ENCODE peak calls at places on chromosomes 2 and 18, in nine cellular contexts. One of them, this sample, is unnamed. For H3K4me1, the result is how much of the 10 kb centered on the place peaks cover.

GRCh38 chr2:110114801-110115200 is 821 bp downstream of the MALL start:
- DNase-seq in spleen: no peak
- DNase-seq in GM23248: peak
- DNase-seq in endodermal cell: peak
- DNase-seq in lower lobe of right lung: peak
- DNase-seq in effector memory CD4-positive, alpha-beta T cell: no peak
- DNase-seq in astrocyte: no peak
- DNase-seq in HCT116: no peak
- DNase-seq in Panc1: no peak
- DNase-seq in this sample: no peak

GRCh38 chr2:201256001-201256544 is 4.3 kb upstream of the CASP8 start:
- DNase-seq in GM23248: no peak
- DNase-seq in Panc1: no peak
- DNase-seq in endodermal cell: peak
- DNase-seq in lower lobe of right lung: no peak
- DNase-seq in astrocyte: no peak
- DNase-seq in spleen: no peak
- DNase-seq in HCT116: no peak
- DNase-seq in effector memory CD4-positive, alpha-beta T cell: no peak
- DNase-seq in this sample: no peak

GRCh38 chr2:163664610-163665009 is 71.2 kb downstream of the FIGN start:
- DNase-seq in GM23248: peak
- DNase-seq in endodermal cell: no peak
- DNase-seq in lower lobe of right lung: no peak
- DNase-seq in effector memory CD4-positive, alpha-beta T cell: no peak
- DNase-seq in spleen: no peak
- DNase-seq in Panc1: no peak
- DNase-seq in astrocyte: peak
- DNase-seq in HCT116: no peak
- DNase-seq in this sample: no peak

GRCh38 chr18:32683044-32683443 is 89.8 kb downstream of the KLHL14 start:
- DNase-seq in astrocyte: no peak
- DNase-seq in spleen: no peak
- DNase-seq in GM23248: no peak
- DNase-seq in endodermal cell: no peak
- DNase-seq in HCT116: no peak
- DNase-seq in effector memory CD4-positive, alpha-beta T cell: no peak
- DNase-seq in Panc1: no peak
- DNase-seq in lower lobe of right lung: no peak
- DNase-seq in this sample: no peak

GRCh38 chr2:21812766-21813165 is 689.0 kb downstream of the TDRD15 start:
- DNase-seq in effector memory CD4-positive, alpha-beta T cell: no peak
- DNase-seq in Panc1: no peak
- DNase-seq in astrocyte: no peak
- DNase-seq in lower lobe of right lung: no peak
- DNase-seq in spleen: no peak
- DNase-seq in endodermal cell: peak
- DNase-seq in HCT116: no peak
- DNase-seq in GM23248: no peak
- DNase-seq in this sample: no peak

GRCh38 chr2:217162533-217162932 is 302.7 kb upstream of the TNP1 start:
- DNase-seq in astrocyte: peak
- DNase-seq in lower lobe of right lung: no peak
- DNase-seq in Panc1: no peak
- DNase-seq in GM23248: peak
- DNase-seq in spleen: no peak
- DNase-seq in effector memory CD4-positive, alpha-beta T cell: no peak
- DNase-seq in endodermal cell: no peak
- DNase-seq in HCT116: peak
- DNase-seq in this sample: no peak

GRCh38 chr2:157055660-157056199 is 201.8 kb upstream of the GALNT5 start:
- DNase-seq in endodermal cell: no peak
- DNase-seq in astrocyte: peak
- DNase-seq in GM23248: peak
- DNase-seq in spleen: no peak
- DNase-seq in HCT116: peak
- DNase-seq in effector memory CD4-positive, alpha-beta T cell: no peak
- DNase-seq in Panc1: no peak
- DNase-seq in lower lobe of right lung: no peak
- DNase-seq in this sample: no peak

GRCh38 chr2:70690846-70691245 is 77.2 kb downstream of the ADD2 start:
- DNase-seq in Panc1: no peak
- DNase-seq in lower lobe of right lung: no peak
- DNase-seq in GM23248: no peak
- DNase-seq in HCT116: no peak
- DNase-seq in endodermal cell: peak
- DNase-seq in spleen: peak
- DNase-seq in effector memory CD4-positive, alpha-beta T cell: no peak
- DNase-seq in astrocyte: no peak
- DNase-seq in this sample: no peak

GRCh38 chr18:74532511-74533025 is 1.7 kb upstream of the CNDP1 start:
- DNase-seq in endodermal cell: peak
- DNase-seq in Panc1: no peak
- DNase-seq in effector memory CD4-positive, alpha-beta T cell: no peak
- DNase-seq in spleen: peak
- DNase-seq in astrocyte: no peak
- DNase-seq in GM23248: no peak
- DNase-seq in lower lobe of right lung: no peak
- DNase-seq in HCT116: no peak
- DNase-seq in this sample: no peak

GRCh38 chr2:237700583-237701032 is 73.2 kb downstream of the LRRFIP1 start:
- DNase-seq in lower lobe of right lung: no peak
- DNase-seq in effector memory CD4-positive, alpha-beta T cell: peak
- DNase-seq in HCT116: no peak
- DNase-seq in astrocyte: peak
- DNase-seq in endodermal cell: no peak
- DNase-seq in Panc1: no peak
- DNase-seq in spleen: peak
- DNase-seq in GM23248: peak
- DNase-seq in this sample: peak
- H3K4me1 ChIP-seq in lower lobe of right lung: half or more
- H3K4me1 ChIP-seq in effector memory CD4-positive, alpha-beta T cell: half or more
- H3K4me1 ChIP-seq in HCT116: half or more
- H3K4me1 ChIP-seq in astrocyte: half or more
- H3K4me1 ChIP-seq in endodermal cell: under half
- H3K4me1 ChIP-seq in Panc1: half or more
- H3K4me1 ChIP-seq in spleen: half or more
- H3K4me1 ChIP-seq in GM23248: half or more
- H3K4me1 ChIP-seq in this sample: half or more

GRCh38 chr2:57181315-57182038 is 865.1 kb upstream of the VRK2 start:
- DNase-seq in spleen: no peak
- DNase-seq in effector memory CD4-positive, alpha-beta T cell: no peak
- DNase-seq in GM23248: peak
- DNase-seq in lower lobe of right lung: no peak
- DNase-seq in Panc1: no peak
- DNase-seq in HCT116: no peak
- DNase-seq in endodermal cell: no peak
- DNase-seq in astrocyte: no peak
- DNase-seq in this sample: no peak
- H3K27ac ChIP-seq in spleen: no peak
- H3K27ac ChIP-seq in effector memory CD4-positive, alpha-beta T cell: no peak
- H3K27ac ChIP-seq in GM23248: no peak
- H3K27ac ChIP-seq in lower lobe of right lung: no peak
- H3K27ac ChIP-seq in Panc1: no peak
- H3K27ac ChIP-seq in HCT116: no peak
- H3K27ac ChIP-seq in endodermal cell: no peak
- H3K27ac ChIP-seq in astrocyte: peak
- H3K27ac ChIP-seq in this sample: no peak

GRCh38 chr2:85161626-85161960 is 28.4 kb downstream of the TCF7L1 start:
- DNase-seq in HCT116: no peak
- DNase-seq in GM23248: peak
- DNase-seq in Panc1: no peak
- DNase-seq in endodermal cell: no peak
- DNase-seq in lower lobe of right lung: no peak
- DNase-seq in astrocyte: peak
- DNase-seq in effector memory CD4-positive, alpha-beta T cell: no peak
- DNase-seq in spleen: no peak
- DNase-seq in this sample: no peak
- H3K4me1 ChIP-seq in HCT116: under half
- H3K4me1 ChIP-seq in GM23248: under half
- H3K4me1 ChIP-seq in Panc1: under half
- H3K4me1 ChIP-seq in endodermal cell: under half
- H3K4me1 ChIP-seq in lower lobe of right lung: half or more
- H3K4me1 ChIP-seq in astrocyte: under half
- H3K4me1 ChIP-seq in effector memory CD4-positive, alpha-beta T cell: under half
- H3K4me1 ChIP-seq in spleen: under half
- H3K4me1 ChIP-seq in this sample: half or more

DNA sequence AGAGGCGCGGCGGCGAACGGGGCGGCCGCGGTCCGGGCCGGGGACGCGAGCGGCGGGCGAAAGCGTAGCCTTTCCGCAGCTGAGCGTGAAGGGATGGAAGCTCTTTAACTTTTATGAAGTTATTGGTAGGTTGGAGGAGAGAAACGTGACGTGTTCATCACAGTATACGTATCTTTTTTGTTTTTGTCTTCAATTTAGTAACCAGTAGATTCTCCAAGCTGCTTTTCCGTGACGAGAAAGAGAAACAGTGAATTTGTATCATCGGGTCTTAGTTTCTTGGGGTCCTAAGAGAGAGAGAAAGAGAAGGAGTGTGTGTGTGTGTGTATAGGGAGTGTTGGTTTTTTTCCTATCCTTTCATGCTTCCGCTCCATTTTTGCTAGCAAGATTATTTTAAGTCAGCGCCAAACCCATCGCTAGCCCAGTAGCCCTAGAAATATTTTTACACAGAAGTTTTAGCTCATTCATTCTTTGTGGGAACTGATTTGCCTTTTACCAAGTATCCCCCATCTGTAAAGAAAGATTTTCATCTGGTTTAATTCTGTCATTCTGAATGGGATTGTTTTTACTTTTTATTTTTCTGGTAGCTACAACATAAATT is 669 bp downstream of the ATG4B start:
- DNase-seq in GM23248: peak
- DNase-seq in endodermal cell: no peak
- DNase-seq in lower lobe of right lung: no peak
- DNase-seq in spleen: no peak
- DNase-seq in astrocyte: no peak
- DNase-seq in Panc1: no peak
- DNase-seq in HCT116: no peak
- DNase-seq in effector memory CD4-positive, alpha-beta T cell: no peak
- DNase-seq in this sample: no peak
- H3K27ac ChIP-seq in GM23248: peak
- H3K27ac ChIP-seq in endodermal cell: no peak
- H3K27ac ChIP-seq in lower lobe of right lung: peak
- H3K27ac ChIP-seq in spleen: peak
- H3K27ac ChIP-seq in astrocyte: peak
- H3K27ac ChIP-seq in Panc1: peak
- H3K27ac ChIP-seq in HCT116: peak
- H3K27ac ChIP-seq in effector memory CD4-positive, alpha-beta T cell: peak
- H3K27ac ChIP-seq in this sample: peak

GRCh38 chr2:224083631-224084030 is 44.5 kb upstream of the SERPINE2 start:
- DNase-seq in lower lobe of right lung: no peak
- DNase-seq in GM23248: no peak
- DNase-seq in endodermal cell: no peak
- DNase-seq in HCT116: no peak
- DNase-seq in astrocyte: no peak
- DNase-seq in spleen: no peak
- DNase-seq in effector memory CD4-positive, alpha-beta T cell: no peak
- DNase-seq in Panc1: no peak
- DNase-seq in this sample: no peak

GRCh38 chr2:224084266-224084892 is 45.3 kb upstream of the SERPINE2 start:
- DNase-seq in spleen: no peak
- DNase-seq in Panc1: no peak
- DNase-seq in GM23248: no peak
- DNase-seq in endodermal cell: no peak
- DNase-seq in effector memory CD4-positive, alpha-beta T cell: no peak
- DNase-seq in HCT116: no peak
- DNase-seq in lower lobe of right lung: no peak
- DNase-seq in astrocyte: no peak
- DNase-seq in this sample: no peak

GRCh38 chr2:224085811-224086210 is 46.7 kb upstream of the SERPINE2 start:
- DNase-seq in astrocyte: no peak
- DNase-seq in HCT116: no peak
- DNase-seq in GM23248: peak
- DNase-seq in effector memory CD4-positive, alpha-beta T cell: no peak
- DNase-seq in endodermal cell: no peak
- DNase-seq in lower lobe of right lung: no peak
- DNase-seq in spleen: no peak
- DNase-seq in Panc1: no peak
- DNase-seq in this sample: no peak

GRCh38 chr2:224085246-224085645 is 46.2 kb upstream of the SERPINE2 start:
- DNase-seq in spleen: no peak
- DNase-seq in lower lobe of right lung: no peak
- DNase-seq in effector memory CD4-positive, alpha-beta T cell: no peak
- DNase-seq in endodermal cell: no peak
- DNase-seq in Panc1: no peak
- DNase-seq in GM23248: peak
- DNase-seq in HCT116: peak
- DNase-seq in astrocyte: peak
- DNase-seq in this sample: no peak

GRCh38 chr2:224086226-224086911 is 47.3 kb upstream of the SERPINE2 start:
- DNase-seq in lower lobe of right lung: no peak
- DNase-seq in astrocyte: peak
- DNase-seq in effector memory CD4-positive, alpha-beta T cell: no peak
- DNase-seq in endodermal cell: no peak
- DNase-seq in HCT116: peak
- DNase-seq in GM23248: peak
- DNase-seq in spleen: no peak
- DNase-seq in Panc1: peak
- DNase-seq in this sample: no peak
- H3K4me1 ChIP-seq in lower lobe of right lung: under half
- H3K4me1 ChIP-seq in astrocyte: under half
- H3K4me1 ChIP-seq in effector memory CD4-positive, alpha-beta T cell: under half
- H3K4me1 ChIP-seq in endodermal cell: under half
- H3K4me1 ChIP-seq in HCT116: under half
- H3K4me1 ChIP-seq in GM23248: under half
- H3K4me1 ChIP-seq in spleen: under half
- H3K4me1 ChIP-seq in Panc1: under half
- H3K4me1 ChIP-seq in this sample: under half

GRCh38 chr2:148027822-148028221 is 6.9 kb downstream of the MBD5 start:
- DNase-seq in lower lobe of right lung: no peak
- DNase-seq in GM23248: peak
- DNase-seq in astrocyte: peak
- DNase-seq in HCT116: no peak
- DNase-seq in spleen: no peak
- DNase-seq in Panc1: no peak
- DNase-seq in effector memory CD4-positive, alpha-beta T cell: no peak
- DNase-seq in endodermal cell: no peak
- DNase-seq in this sample: no peak
- H3K27ac ChIP-seq in lower lobe of right lung: no peak
- H3K27ac ChIP-seq in GM23248: no peak
- H3K27ac ChIP-seq in astrocyte: no peak
- H3K27ac ChIP-seq in HCT116: no peak
- H3K27ac ChIP-seq in spleen: no peak
- H3K27ac ChIP-seq in Panc1: no peak
- H3K27ac ChIP-seq in effector memory CD4-positive, alpha-beta T cell: no peak
- H3K27ac ChIP-seq in endodermal cell: no peak
- H3K27ac ChIP-seq in this sample: no peak

This sample was measured in ascending aorta.